ENCODE peak calls at places on chromosomes 4 and X, in five cellular contexts. A is fibroblast of mammary gland, C is tibial artery, E is MM.1S, J is mesenchymal stem cell. Q is an unnamed sample.

GRCh38 chrX:17632942-17633341 is 104.4 kb upstream of the SCML1 start:
- DNase-seq in A (peak), C (no peak), E (peak), J (no peak), Q (peak)

GRCh38 chrX:129876734-129877395 is 29.1 kb upstream of the UTP14A start:
- DNase-seq in A (peak), C (no peak), E (no peak), J (peak), Q (peak)

GRCh38 chr4:95910749-95911148 is 70.9 kb downstream of the PDHA2 start:
- DNase-seq in A (no peak), C (no peak), E (no peak), J (no peak), Q (no peak)

GRCh38 chr4:5361968-5362367 is 310.7 kb downstream of the STK32B start:
- DNase-seq in A (peak), C (no peak), E (peak), J (peak), Q (peak)

GRCh38 chr4:99359480-99360204 is 7.1 kb upstream of the ADH1C start:
- DNase-seq in A (no peak), C (no peak), E (no peak), J (no peak), Q (no peak)

GRCh38 chrX:52425710-52426245 is 57.0 kb downstream of the XAGE2 start:
- DNase-seq in A (peak), C (no peak), E (no peak), J (no peak), Q (peak)

GRCh38 chr4:176198316-176198903 is 3.0 kb upstream of the SPATA4 start:
- DNase-seq in A (no peak), C (no peak), E (no peak), J (no peak), Q (no peak)

GRCh38 chr4:2303686-2304320 is 41.9 kb upstream of the MXD4 start:
- DNase-seq in A (no peak), C (peak), E (no peak), J (no peak), Q (no peak)

GRCh38 chr4:51942833-51943215 is 77.3 kb downstream of the LRRC66 start:
- DNase-seq in A (no peak), C (no peak), E (no peak), J (no peak), Q (no peak)

GRCh38 chrX:84258708-84259107 is 70.7 kb upstream of the RPS6KA6 start:
- DNase-seq in A (no peak), C (no peak), E (no peak), J (no peak), Q (no peak)

GRCh38 chr4:152605641-152606304 is 69.9 kb upstream of the FBXW7 start:
- DNase-seq in A (peak), C (no peak), E (no peak), J (peak), Q (peak)

GRCh38 chr4:174555793-174556630 is 33.7 kb upstream of the HPGD start:
- DNase-seq in A (no peak), C (no peak), E (no peak), J (no peak), Q (no peak)

GRCh38 chrX:55008571-55009358 is 8.6 kb downstream of the APEX2 start:
- DNase-seq in A (peak), C (no peak), E (no peak), J (peak), Q (peak)

DNA sequence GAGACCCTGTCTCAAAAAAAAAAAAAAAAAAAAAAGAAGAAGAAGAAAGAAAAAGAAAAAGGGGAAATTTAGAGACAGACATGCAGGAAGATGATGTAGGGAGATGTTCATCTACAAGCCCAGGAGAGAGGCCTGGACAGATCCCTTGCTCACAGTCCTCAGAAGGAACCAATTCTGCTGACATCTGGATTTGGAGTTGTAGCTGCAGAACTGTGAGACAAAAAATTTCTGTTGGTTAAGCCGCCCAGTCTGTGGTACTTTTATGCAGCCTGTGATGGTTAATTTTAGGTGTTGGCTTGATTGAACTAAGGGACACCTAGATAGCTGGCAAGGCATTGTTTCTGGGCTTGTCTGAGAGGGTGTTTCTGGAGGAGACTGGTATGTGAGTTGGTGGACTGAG is 10.1 kb upstream of the STIM2 start:
- DNase-seq in A (no peak), C (no peak), E (no peak), J (no peak), Q (no peak)
- H3K4me3 ChIP-seq in A (no peak), C (no peak), E (no peak), J (no peak), Q (no peak)

GRCh38 chr4:187444061-187444460 is 551.5 kb upstream of the ZFP42 start:
- DNase-seq in A (no peak), C (no peak), E (no peak), J (peak), Q (no peak)
- H3K4me3 ChIP-seq in A (no peak), C (no peak), E (no peak), J (no peak), Q (no peak)

GRCh38 chrX:132957211-132958085 is 981 bp downstream of the HS6ST2 start:
- DNase-seq in A (peak), C (no peak), E (no peak), J (peak), Q (no peak)
- H3K4me3 ChIP-seq in A (no peak), C (peak), E (peak), J (peak), Q (no peak)

GRCh38 chr4:161182913-161183312 is 980.9 kb downstream of the FSTL5 start:
- DNase-seq in A (no peak), C (no peak), E (no peak), J (no peak), Q (no peak)

GRCh38 chr4:161183729-161184128 is 980.1 kb downstream of the FSTL5 start:
- DNase-seq in A (no peak), C (no peak), E (no peak), J (no peak), Q (no peak)

GRCh38 chr4:161172396-161173026 is 991.3 kb downstream of the FSTL5 start:
- DNase-seq in A (no peak), C (no peak), E (no peak), J (no peak), Q (no peak)

GRCh38 chr4:161178310-161178709 is 985.5 kb downstream of the FSTL5 start:
- DNase-seq in A (no peak), C (no peak), E (no peak), J (no peak), Q (no peak)
- H3K4me3 ChIP-seq in A (no peak), C (no peak), E (no peak), J (no peak), Q (no peak)

DNA sequence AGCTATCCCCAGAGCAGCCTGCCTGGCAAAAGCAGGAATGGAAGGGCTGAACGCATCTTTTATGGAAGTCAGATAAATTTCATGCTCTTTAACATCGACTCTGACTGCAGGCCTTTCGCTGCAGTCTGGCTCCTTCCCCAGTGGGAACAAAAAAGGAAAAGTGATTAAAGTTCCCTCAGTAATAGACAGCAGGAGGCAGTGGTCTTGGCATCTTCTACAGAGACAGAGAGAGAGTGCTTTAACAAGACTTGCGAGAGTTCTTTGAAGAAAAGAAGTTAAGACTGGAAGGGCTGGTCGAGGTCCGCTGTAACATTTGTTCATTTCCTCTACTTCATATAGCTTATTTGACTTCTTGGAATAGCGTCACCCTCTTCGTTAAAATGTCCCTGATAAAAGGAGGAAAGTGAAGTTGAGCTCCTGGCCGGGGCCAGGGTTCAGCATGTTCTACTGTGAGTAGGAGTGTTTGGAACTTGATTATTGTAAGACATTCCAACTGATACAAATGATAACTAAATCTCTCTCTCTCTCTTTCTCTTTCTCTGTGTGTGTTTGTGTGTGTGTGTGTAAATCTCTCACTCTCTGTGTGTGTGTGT is 179.8 kb downstream of the SLIT2 start:
- DNase-seq in A (peak), C (no peak), E (no peak), J (no peak), Q (peak)
- H3K4me3 ChIP-seq in A (peak), C (no peak), E (no peak), J (no peak), Q (no peak)

GRCh38 chrX:71625471-71625870 is 7.2 kb upstream of the CXCR3 start:
- DNase-seq in A (no peak), C (no peak), E (no peak), J (no peak), Q (no peak)

GRCh38 chrX:71623105-71623450 is 4.8 kb upstream of the CXCR3 start:
- DNase-seq in A (no peak), C (no peak), E (no peak), J (no peak), Q (no peak)

GRCh38 chrX:71621644-71622346 is 3.5 kb upstream of the CXCR3 start:
- DNase-seq in A (peak), C (no peak), E (no peak), J (no peak), Q (peak)

GRCh38 chrX:71623714-71624113 is 5.4 kb upstream of the CXCR3 start:
- DNase-seq in A (no peak), C (no peak), E (no peak), J (no peak), Q (no peak)

DNA sequence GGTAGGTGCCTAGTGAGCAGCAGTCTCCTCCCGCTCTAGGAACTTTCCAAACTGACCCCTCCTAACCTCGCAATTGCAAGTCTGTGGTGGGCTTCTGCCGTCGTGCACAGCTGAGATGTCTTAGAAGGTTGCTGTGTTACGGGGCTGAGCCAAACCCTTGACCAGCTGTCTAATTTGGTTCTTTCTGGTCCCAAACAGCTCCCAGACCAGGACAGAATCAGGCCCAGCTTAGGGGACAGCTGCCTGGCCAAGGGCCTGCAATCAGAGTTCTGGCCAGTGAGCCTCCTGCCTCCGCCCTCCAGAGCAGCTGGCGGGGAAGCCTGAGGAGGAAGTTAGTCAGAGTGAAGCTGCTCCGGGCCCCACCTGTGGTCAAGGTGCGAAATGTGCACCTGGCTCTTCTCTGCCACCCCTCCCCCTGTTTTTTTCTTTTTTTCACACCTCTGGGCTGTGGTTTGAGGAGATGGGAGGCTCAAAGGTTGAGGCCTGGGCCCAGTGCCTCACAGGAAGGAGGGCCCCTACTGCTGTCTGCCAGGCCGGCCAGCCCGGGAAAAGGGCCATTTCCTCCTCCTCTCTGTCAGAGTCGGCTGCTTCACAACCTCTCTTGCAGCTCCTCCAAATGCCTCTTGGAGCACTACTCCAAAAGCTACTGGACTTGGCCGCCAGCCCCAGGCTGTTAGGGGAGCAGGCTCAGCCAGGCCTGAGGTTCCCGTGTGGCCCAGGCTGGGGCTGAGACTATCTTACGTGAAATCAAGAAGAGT is 4.2 kb upstream of the CXCR3 start:
- DNase-seq in A (peak), C (peak), E (peak), J (peak), Q (peak)
- H3K4me3 ChIP-seq in A (no peak), C (no peak), E (no peak), J (no peak), Q (no peak)

DNA sequence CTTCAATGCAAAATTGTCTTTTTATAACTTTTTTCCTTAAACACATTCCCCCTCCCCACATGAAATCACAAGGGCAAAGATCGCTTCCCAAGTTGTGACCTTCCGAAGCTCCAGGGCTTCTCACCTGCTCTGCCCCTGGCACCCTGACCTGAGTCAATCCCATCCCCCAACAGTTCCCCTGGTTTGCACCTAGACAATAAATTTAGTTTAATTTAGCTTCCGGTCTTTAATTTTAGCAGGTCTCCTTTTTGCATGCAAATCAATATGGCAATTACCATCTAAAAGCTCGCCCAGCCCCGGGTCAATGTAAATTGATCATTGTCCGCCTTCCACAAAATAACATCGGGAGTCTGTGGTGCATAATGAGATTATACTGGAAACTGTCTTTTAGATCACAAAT is 6.8 kb downstream of the BCOR start:
- DNase-seq in A (no peak), C (no peak), E (no peak), J (no peak), Q (no peak)
- H3K4me3 ChIP-seq in A (peak), C (peak), E (no peak), J (no peak), Q (no peak)

GRCh38 chr4:156594619-156595018 is 377.0 kb downstream of the PDGFC start:
- DNase-seq in A (no peak), C (peak), E (no peak), J (peak), Q (no peak)
- H3K4me3 ChIP-seq in A (no peak), C (no peak), E (no peak), J (no peak), Q (no peak)